ENCODE peak calls at places on chromosomes 6 and 20, in six cellular contexts. S, V, K, D, H and U are unnamed samples.

GRCh38 chr20:46959081-46959692 is 64.5 kb downstream of the EYA2 start:
- DNase-seq in S (no peak), V (no peak), K (peak), D (peak), H (no peak), U (no peak)

GRCh38 chr6:107192739-107193296 is 77.5 kb upstream of the BEND3 start:
- DNase-seq in S (no peak), V (no peak), K (no peak), D (peak), H (no peak), U (no peak)

GRCh38 chr6:147046131-147046530 is 158.1 kb upstream of the STXBP5 start:
- DNase-seq in S (no peak), V (no peak), K (peak), D (no peak), H (no peak), U (no peak)

GRCh38 chr20:24422361-24422760 is 47.1 kb upstream of the SYNDIG1 start:
- DNase-seq in S (no peak), V (no peak), K (no peak), D (no peak), H (no peak), U (no peak)

GRCh38 chr6:14026831-14027539 is 90.6 kb upstream of the CD83 start:
- DNase-seq in S (no peak), V (no peak), K (peak), D (no peak), H (no peak), U (no peak)

GRCh38 chr6:157030756-157031155 is 253.6 kb downstream of the ARID1B start:
- DNase-seq in S (no peak), V (no peak), K (no peak), D (no peak), H (no peak), U (no peak)

GRCh38 chr20:57397693-57398108 is 6.5 kb downstream of the RBM38 start:
- DNase-seq in S (no peak), V (no peak), K (no peak), D (no peak), H (no peak), U (no peak)

GRCh38 chr20:17504898-17505663 is 26.1 kb downstream of the BFSP1 start:
- DNase-seq in S (peak), V (peak), K (peak), D (peak), H (peak), U (peak)

GRCh38 chr20:23268792-23269354 is 81.7 kb upstream of the NXT1 start:
- DNase-seq in S (no peak), V (no peak), K (no peak), D (no peak), H (no peak), U (peak)

GRCh38 chr6:105459049-105459448 is 56.2 kb upstream of the PREP start:
- DNase-seq in S (no peak), V (no peak), K (no peak), D (no peak), H (no peak), U (no peak)

GRCh38 chr20:47691632-47692031 is 93.6 kb downstream of the SULF2 start:
- DNase-seq in S (peak), V (no peak), K (peak), D (no peak), H (no peak), U (peak)

GRCh38 chr20:43800186-43800585 is 73.4 kb upstream of the GTSF1L start:
- DNase-seq in S (no peak), V (no peak), K (no peak), D (no peak), H (no peak), U (no peak)

GRCh38 chr6:14193524-14193923 is 76.0 kb downstream of the CD83 start:
- DNase-seq in S (no peak), V (no peak), K (no peak), D (no peak), H (no peak), U (peak)

GRCh38 chr20:2820896-2821869 is 5.0 kb downstream of the TMEM239 start:
- DNase-seq in S (no peak), V (peak), K (no peak), D (peak), H (peak), U (peak)

GRCh38 chr6:90646936-90647335 is 60.1 kb upstream of the MAP3K7 start:
- DNase-seq in S (no peak), V (no peak), K (peak), D (no peak), H (no peak), U (no peak)

GRCh38 chr20:5397418-5397817 is 80.7 kb upstream of the PROKR2 start:
- DNase-seq in S (no peak), V (no peak), K (no peak), D (no peak), H (no peak), U (no peak)

GRCh38 chr20:6829510-6830116 is 62.1 kb downstream of the BMP2 start:
- DNase-seq in S (no peak), V (no peak), K (peak), D (no peak), H (no peak), U (peak)

GRCh38 chr20:53668981-53669380 is 75.3 kb upstream of the ZNF217 start:
- DNase-seq in S (no peak), V (no peak), K (no peak), D (no peak), H (no peak), U (no peak)

GRCh38 chr6:84027340-84028183 is 6.0 kb upstream of the MRAP2 start:
- DNase-seq in S (no peak), V (no peak), K (peak), D (peak), H (no peak), U (no peak)

GRCh38 chr20:38152175-38153010 is 12.7 kb downstream of the TGM2 start:
- DNase-seq in S (no peak), V (no peak), K (peak), D (peak), H (no peak), U (no peak)

GRCh38 chr20:58486207-58486606 is 29.0 kb downstream of the APCDD1L start:
- DNase-seq in S (no peak), V (no peak), K (no peak), D (no peak), H (no peak), U (no peak)

GRCh38 chr20:36093025-36093803 is 61.3 kb upstream of the EPB41L1 start:
- DNase-seq in S (no peak), V (no peak), K (no peak), D (peak), H (no peak), U (no peak)

GRCh38 chr20:23078351-23078993 is 7.7 kb downstream of the CD93 start:
- DNase-seq in S (no peak), V (no peak), K (no peak), D (no peak), H (no peak), U (no peak)

GRCh38 chr20:49340161-49340966 is 62.5 kb upstream of the ZNFX1 start:
- DNase-seq in S (no peak), V (no peak), K (no peak), D (no peak), H (no peak), U (no peak)

GRCh38 chr20:38591484-38592410 is 9.9 kb upstream of the ARHGAP40 start:
- DNase-seq in S (no peak), V (no peak), K (no peak), D (no peak), H (no peak), U (no peak)

GRCh38 chr6:104531591-104531990 is 328.1 kb downstream of the HACE1 start:
- DNase-seq in S (no peak), V (no peak), K (no peak), D (no peak), H (no peak), U (no peak)

GRCh38 chr6:42911171-42912021 is 4.5 kb upstream of the PTCRA start:
- DNase-seq in S (peak), V (peak), K (no peak), D (no peak), H (peak), U (peak)

GRCh38 chr6:3825331-3825831 is 23.8 kb upstream of the FAM50B start:
- DNase-seq in S (no peak), V (peak), K (peak), D (peak), H (peak), U (peak)

GRCh38 chr6:166003569-166003968 is 164.1 kb downstream of the TBXT start:
- DNase-seq in S (no peak), V (peak), K (no peak), D (no peak), H (no peak), U (no peak)

GRCh38 chr6:65818576-65818975 is 111.5 kb upstream of the EYS start:
- DNase-seq in S (no peak), V (no peak), K (no peak), D (no peak), H (no peak), U (no peak)

GRCh38 chr6:85865665-85866372 is 223.1 kb upstream of the SYNCRIP start:
- DNase-seq in S (no peak), V (no peak), K (peak), D (peak), H (no peak), U (peak)

DNA sequence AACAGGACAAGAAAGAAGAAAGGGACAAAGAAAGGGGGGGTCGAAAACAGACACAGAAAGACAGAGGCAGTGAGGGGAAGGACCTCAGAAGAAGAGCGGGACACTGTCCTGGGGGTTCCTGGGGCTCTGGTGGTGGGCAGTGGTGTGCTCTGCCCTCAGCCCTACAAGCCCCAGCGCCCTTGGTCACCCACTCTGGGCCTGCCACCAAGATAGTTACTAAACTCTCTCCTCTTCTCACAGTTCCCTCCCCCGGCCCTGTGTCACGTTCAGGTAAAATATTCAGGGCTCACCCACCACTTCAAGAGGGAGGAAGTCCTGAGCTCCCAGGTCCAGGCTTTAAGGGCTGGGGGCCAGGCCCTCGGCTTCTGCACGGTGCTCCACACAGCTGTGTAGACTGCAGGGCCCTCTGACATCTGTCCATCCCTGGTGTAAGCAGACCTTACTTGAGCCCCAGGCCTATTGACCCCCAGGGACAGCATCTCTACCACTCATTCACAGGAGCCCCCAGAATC is 87.4 kb downstream of the MRPL14 start:
- DNase-seq in S (no peak), V (no peak), K (no peak), D (no peak), H (no peak), U (no peak)
- H3K4ac ChIP-seq in S (no peak), V (no peak), K (peak), D (no peak), H (no peak), U (peak)

DNA sequence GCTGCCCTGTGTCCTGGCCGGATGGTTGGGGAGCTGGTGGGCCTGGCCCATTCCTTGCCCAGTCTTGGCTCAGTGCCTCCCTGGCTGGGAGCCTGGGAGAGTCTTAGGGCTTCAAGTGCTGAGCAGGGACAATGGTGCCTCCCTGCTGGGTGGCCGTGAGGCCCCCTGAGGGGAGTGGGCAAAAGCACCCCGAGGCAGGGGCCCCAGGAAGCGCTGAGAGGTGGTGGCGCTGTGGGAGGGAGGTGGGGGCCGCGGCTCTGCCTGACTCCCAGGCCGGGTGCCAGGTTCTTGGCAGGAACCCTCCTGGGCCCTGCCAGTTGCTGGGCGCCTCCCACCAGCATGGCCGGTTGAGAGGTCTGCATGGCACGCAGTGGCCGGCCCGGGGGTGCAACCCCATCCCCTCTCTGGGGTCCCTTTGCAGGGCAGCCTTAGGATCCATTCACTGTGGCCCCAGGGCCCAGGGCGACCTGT is 9.3 kb upstream of the RPS21 start:
- DNase-seq in S (no peak), V (no peak), K (no peak), D (no peak), H (no peak), U (no peak)
- H3K4ac ChIP-seq in S (no peak), V (no peak), K (peak), D (peak), H (no peak), U (peak)

GRCh38 chr6:31541059-31541657 is 645 bp downstream of the DDX39B start:
- DNase-seq in S (peak), V (no peak), K (peak), D (no peak), H (no peak), U (peak)
- H3K4ac ChIP-seq in S (no peak), V (peak), K (peak), D (peak), H (peak), U (peak)

GRCh38 chr6:99426454-99426762 is 1.3 kb upstream of the PNISR start:
- DNase-seq in S (no peak), V (no peak), K (no peak), D (no peak), H (no peak), U (peak)
- H3K4ac ChIP-seq in S (no peak), V (no peak), K (peak), D (no peak), H (no peak), U (no peak)

GRCh38 chr6:6725120-6725833 is 136.8 kb downstream of the LY86 start:
- DNase-seq in S (no peak), V (peak), K (no peak), D (no peak), H (peak), U (peak)
- H3K4ac ChIP-seq in S (no peak), V (no peak), K (peak), D (no peak), H (peak), U (peak)

DNA sequence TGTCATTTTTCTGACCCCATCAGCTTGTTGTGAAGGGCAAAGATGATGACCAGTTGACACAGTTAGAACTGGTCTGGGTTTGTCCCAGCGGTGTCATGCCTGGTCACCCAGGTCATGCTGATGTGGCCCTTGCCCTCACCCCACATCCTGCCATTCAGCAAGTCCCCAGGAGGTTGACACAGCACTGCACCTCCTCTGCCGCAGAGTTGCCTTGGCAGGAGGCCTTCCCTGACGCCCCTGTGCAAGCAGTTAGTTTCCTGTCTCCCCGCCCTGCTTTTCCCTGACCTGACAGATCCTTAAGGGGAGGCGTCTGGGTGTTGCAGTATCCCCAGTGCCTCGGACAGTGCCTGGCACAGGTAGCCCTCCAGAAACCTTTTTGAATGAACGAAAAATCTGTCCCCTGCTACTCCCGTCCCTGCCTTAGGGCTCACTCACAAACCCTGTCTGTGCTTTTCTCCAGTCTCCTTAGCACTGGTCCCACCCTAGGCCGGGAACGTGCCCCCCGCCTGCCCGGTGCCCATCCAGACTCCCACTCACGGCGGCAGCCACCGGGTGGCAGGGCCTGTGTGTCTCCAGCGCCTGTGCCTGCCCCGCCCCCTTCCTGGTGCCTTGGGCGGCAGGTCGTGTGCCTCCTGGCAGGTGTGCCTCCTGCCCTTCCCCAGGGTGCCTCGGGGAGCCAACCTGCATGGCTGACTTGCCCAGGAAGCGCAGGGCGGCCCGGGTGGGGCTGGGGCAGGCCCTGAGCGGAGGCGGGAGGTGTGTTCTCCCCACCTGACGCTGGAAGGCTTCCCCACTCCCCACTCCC is 146.3 kb upstream of the RNF24 start:
- DNase-seq in S (no peak), V (no peak), K (no peak), D (no peak), H (no peak), U (no peak)
- H3K4ac ChIP-seq in S (peak), V (no peak), K (peak), D (no peak), H (peak), U (no peak)

GRCh38 chr6:139982652-139983051 is 608.2 kb upstream of the CITED2 start:
- DNase-seq in S (no peak), V (peak), K (peak), D (no peak), H (no peak), U (peak)

GRCh38 chr6:139984317-139984716 is 609.9 kb upstream of the CITED2 start:
- DNase-seq in S (no peak), V (no peak), K (no peak), D (peak), H (no peak), U (no peak)

GRCh38 chr6:139985236-139985815 is 610.9 kb upstream of the CITED2 start:
- DNase-seq in S (no peak), V (no peak), K (no peak), D (no peak), H (no peak), U (no peak)

GRCh38 chr6:139981810-139982550 is 607.5 kb upstream of the CITED2 start:
- DNase-seq in S (peak), V (peak), K (peak), D (peak), H (no peak), U (peak)

DNA sequence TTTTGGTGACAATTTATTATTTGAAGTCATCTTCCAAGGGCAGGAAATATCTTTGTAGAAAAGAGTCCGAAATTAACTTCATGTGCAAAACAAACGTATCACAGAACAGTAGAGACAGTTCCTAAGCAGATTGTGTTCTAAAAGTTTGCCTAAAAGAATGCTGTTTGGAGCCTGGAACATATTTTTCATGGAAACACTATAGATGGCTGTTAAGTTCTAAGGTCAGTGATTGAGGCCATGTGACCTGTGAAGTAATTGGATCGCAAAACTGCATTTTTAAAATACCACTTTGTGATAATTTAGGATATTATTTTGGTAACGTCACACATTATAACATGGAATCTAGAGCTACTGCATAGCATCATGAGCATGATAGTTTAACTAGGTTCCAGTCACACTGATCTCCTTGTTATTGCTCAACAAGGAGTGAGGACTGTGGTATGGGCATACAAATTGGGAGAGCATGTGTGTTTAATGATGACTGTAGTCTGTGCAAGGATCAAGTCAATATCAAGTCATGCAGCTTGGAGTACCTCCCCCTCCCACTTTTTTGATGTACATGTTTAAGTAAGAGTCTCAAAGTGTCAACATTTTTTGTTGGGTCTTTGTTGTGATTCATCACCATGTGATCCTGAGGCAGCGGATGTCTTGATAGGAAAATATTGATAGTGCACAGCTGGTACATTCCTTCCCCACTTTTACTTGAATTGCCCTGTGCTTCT is 609.3 kb upstream of the CITED2 start:
- DNase-seq in S (no peak), V (no peak), K (peak), D (peak), H (no peak), U (no peak)
- H3K4ac ChIP-seq in S (no peak), V (no peak), K (peak), D (peak), H (no peak), U (no peak)

GRCh38 chr20:11080776-11081406 is 407.1 kb upstream of the JAG1 start:
- DNase-seq in S (no peak), V (no peak), K (peak), D (no peak), H (no peak), U (no peak)

GRCh38 chr20:11080010-11080409 is 406.2 kb upstream of the JAG1 start:
- DNase-seq in S (no peak), V (no peak), K (peak), D (no peak), H (no peak), U (no peak)

GRCh38 chr20:11084508-11084907 is 410.7 kb upstream of the JAG1 start:
- DNase-seq in S (no peak), V (no peak), K (no peak), D (no peak), H (no peak), U (no peak)

GRCh38 chr20:11083841-11084240 is 410.0 kb upstream of the JAG1 start:
- DNase-seq in S (no peak), V (no peak), K (peak), D (no peak), H (no peak), U (no peak)
- H3K4ac ChIP-seq in S (no peak), V (no peak), K (no peak), D (no peak), H (no peak), U (no peak)